ENCODE peak calls at places on chromosomes 13 and 19, in eight cellular contexts. O is HCT116, A is fibroblast of lung, L is spleen, I is HL-60, C is OCI-LY7, Y is GM23338, T is body of pancreas. S is an unnamed sample.

GRCh38 chr13:49436890-49437289 is 7.0 kb downstream of the CAB39L start:
- DNase-seq in I (no peak), A (peak), C (peak), Y (no peak), L (no peak), T (peak), O (no peak), S (no peak)

GRCh38 chr13:42102961-42103688 is 54.7 kb downstream of the DGKH start:
- DNase-seq in C (no peak), T (no peak), I (no peak), A (peak), L (no peak), O (no peak), Y (no peak), S (no peak)

GRCh38 chr19:12913011-12913561 is 6.0 kb downstream of the SYCE2 start:
- DNase-seq in C (no peak), O (no peak), Y (peak), L (no peak), A (peak), T (peak), I (peak), S (peak)

GRCh38 chr19:17886515-17886914 is 14.8 kb downstream of the SLC5A5 start:
- DNase-seq in C (no peak), Y (no peak), O (no peak), I (no peak), A (no peak), T (no peak), L (no peak), S (no peak)

GRCh38 chr13:107642841-107643240 is 572.5 kb downstream of the LIG4 start:
- DNase-seq in O (no peak), Y (no peak), L (no peak), C (no peak), T (no peak), I (no peak), A (peak), S (no peak)

GRCh38 chr13:34682406-34682805 is 259.7 kb upstream of the NBEA start:
- DNase-seq in C (no peak), L (no peak), A (no peak), T (no peak), O (no peak), I (no peak), Y (no peak), S (no peak)

GRCh38 chr19:18865973-18866799 is 29.8 kb downstream of the CERS1 start:
- DNase-seq in T (no peak), Y (peak), I (peak), O (no peak), L (peak), C (peak), A (peak), S (peak)

GRCh38 chr19:42424712-42425131 is 2.5 kb downstream of the LIPE start:
- DNase-seq in A (no peak), L (peak), Y (peak), T (no peak), C (no peak), O (no peak), I (no peak), S (peak)

GRCh38 chr13:97258801-97259200 is 36.7 kb downstream of the MBNL2 start:
- DNase-seq in I (no peak), O (no peak), T (no peak), C (no peak), Y (no peak), A (no peak), L (no peak), S (no peak)

GRCh38 chr19:1503089-1503924 is 9.5 kb downstream of the ADAMTSL5 start:
- DNase-seq in I (peak), L (no peak), Y (peak), C (peak), A (peak), O (no peak), T (peak), S (peak)

GRCh38 chr13:102951808-102952207 is 106.0 kb downstream of the ERCC5 start:
- DNase-seq in I (no peak), L (no peak), T (no peak), O (no peak), Y (no peak), A (no peak), C (no peak), S (no peak)

GRCh38 chr13:102944821-102945220 is 99.0 kb downstream of the ERCC5 start:
- DNase-seq in Y (no peak), I (no peak), L (no peak), A (no peak), O (no peak), C (no peak), T (no peak), S (no peak)

GRCh38 chr13:102945324-102945815 is 99.5 kb downstream of the ERCC5 start:
- DNase-seq in O (no peak), T (no peak), L (no peak), A (no peak), I (no peak), C (no peak), Y (no peak), S (no peak)

GRCh38 chr13:102948006-102948405 is 102.2 kb downstream of the ERCC5 start:
- DNase-seq in T (no peak), L (no peak), I (no peak), C (no peak), O (no peak), A (peak), Y (no peak), S (no peak)
- TF ChIP-seq CTCF in T (no peak), L (no peak), I (no peak), C (no peak), O (no peak), A (no peak), Y (no peak), S (no peak)

GRCh38 chr19:14404322-14404721 is 14.8 kb downstream of the DDX39A start:
- DNase-seq in A (no peak), I (no peak), L (no peak), O (no peak), C (no peak), Y (no peak), T (no peak), S (no peak)

GRCh38 chr19:14398563-14398962 is 17.3 kb downstream of the ADGRE5 start:
- DNase-seq in A (no peak), Y (no peak), T (no peak), I (no peak), C (no peak), L (no peak), O (no peak), S (no peak)

GRCh38 chr19:14401468-14401867 is 17.7 kb downstream of the DDX39A start:
- DNase-seq in O (no peak), T (no peak), Y (no peak), A (no peak), C (no peak), I (no peak), L (peak), S (no peak)

GRCh38 chr19:14405380-14405757 is 13.8 kb downstream of the DDX39A start:
- DNase-seq in L (no peak), C (no peak), Y (peak), A (no peak), T (no peak), O (no peak), I (no peak), S (peak)

GRCh38 chr19:14400913-14401312 is 18.2 kb downstream of the DDX39A start:
- DNase-seq in A (no peak), I (no peak), C (no peak), T (no peak), L (no peak), O (no peak), Y (no peak), S (no peak)
- H3K27ac ChIP-seq in A (no peak), I (no peak), C (no peak), T (no peak), L (peak), O (no peak), Y (no peak), S (no peak)

GRCh38 chr19:15260939-15261338 is 28.7 kb upstream of the EPHX3 start:
- DNase-seq in O (no peak), Y (peak), C (no peak), T (no peak), L (no peak), A (no peak), I (no peak), S (no peak)
- TF ChIP-seq CTCF in O (peak), Y (peak), C (peak), T (no peak), L (no peak), A (peak), I (no peak), S (peak)

GRCh38 chr19:49189259-49189658 is 31.7 kb downstream of the TRPM4 start:
- DNase-seq in A (no peak), Y (no peak), T (no peak), C (no peak), O (no peak), I (no peak), L (no peak), S (no peak)
- H3K27ac ChIP-seq in A (no peak), Y (no peak), T (no peak), C (no peak), O (no peak), I (no peak), L (peak), S (no peak)

S was measured in endodermal cell.